ENCODE peak calls at places on chromosomes 3 and 15, in seven cellular contexts. I is tibial artery, C is astrocyte, B is pancreas, W is A549, R is HCT116, A is AG04450. K is an unnamed sample.

GRCh38 chr15:54659668-54660067 is 537.1 kb downstream of the RSL24D1 start:
- DNase-seq in B (no peak), W (no peak), R (no peak), A (no peak), C (no peak), I (no peak), K (no peak)

GRCh38 chr3:122929576-122930365 is 97.8 kb downstream of the SEMA5B start:
- DNase-seq in C (no peak), W (no peak), I (no peak), R (no peak), B (no peak), A (no peak), K (no peak)

GRCh38 chr3:120678331-120678845 is 3.7 kb downstream of the HGD start:
- DNase-seq in I (peak; percentile 21), R (no peak), W (peak; percentile 74), C (peak; percentile 71), B (peak; percentile 39), A (peak; percentile 45), K (no peak)

GRCh38 chr15:55823191-55823670 is 80.3 kb upstream of the PRTG start:
- DNase-seq in A (peak; percentile 33), I (no peak), R (no peak), W (no peak), B (no peak), C (peak; percentile 96), K (no peak)

GRCh38 chr15:41923424-41923999 is 29.7 kb upstream of the SPTBN5 start:
- DNase-seq in B (no peak), I (no peak), R (no peak), C (peak; percentile 40), W (no peak), A (no peak), K (no peak)

GRCh38 chr15:51576911-51577500 is 45.6 kb downstream of the DMXL2 start:
- DNase-seq in A (no peak), I (peak; percentile 30), W (no peak), R (no peak), C (peak; percentile 14), B (no peak), K (no peak)

GRCh38 chr3:13770390-13771169 is 109.3 kb downstream of the WNT7A start:
- DNase-seq in I (no peak), R (no peak), W (no peak), A (no peak), B (no peak), C (no peak), K (no peak)

GRCh38 chr3:142886021-142886420 is 2.9 kb downstream of the PCOLCE2 start:
- DNase-seq in I (no peak), C (no peak), W (no peak), B (no peak), R (no peak), A (no peak), K (no peak)

GRCh38 chr15:84725001-84725491 is 9.1 kb upstream of the SEC11A start:
- DNase-seq in I (peak; percentile 50), R (no peak), W (no peak), C (peak; percentile 70), A (no peak), B (no peak), K (peak; percentile 50)

GRCh38 chr3:117661636-117662095 is 952.1 kb downstream of the TUSC7 start:
- DNase-seq in C (peak; percentile 77), B (no peak), W (no peak), R (no peak), A (peak; percentile 20), I (no peak), K (no peak)

GRCh38 chr15:100686021-100686724 is 83.8 kb downstream of the ASB7 start:
- DNase-seq in B (no peak), C (no peak), W (no peak), A (no peak), R (no peak), I (peak; percentile 56), K (no peak)

GRCh38 chr3:195809796-195810454 is 1.8 kb downstream of the MUC4 start:
- DNase-seq in R (no peak), B (no peak), W (no peak), C (peak; percentile 16), A (no peak), I (no peak), K (no peak)

GRCh38 chr3:142275856-142276255 is 50.5 kb upstream of the GK5 start:
- DNase-seq in R (no peak), A (peak; percentile 50), B (no peak), W (no peak), I (no peak), C (peak; percentile 96), K (no peak)

GRCh38 chr3:26718295-26718694 is 95.7 kb downstream of the LRRC3B start:
- DNase-seq in W (no peak), A (no peak), B (no peak), R (no peak), I (no peak), C (no peak), K (no peak)

GRCh38 chr3:30421261-30421660 is 185.1 kb upstream of the TGFBR2 start:
- DNase-seq in A (peak; percentile 27), C (peak; percentile 45), B (no peak), W (no peak), R (no peak), I (no peak), K (no peak)

GRCh38 chr15:38112406-38112805 is 140.2 kb upstream of the SPRED1 start:
- DNase-seq in I (no peak), B (no peak), R (no peak), A (no peak), C (no peak), W (no peak), K (no peak)

GRCh38 chr3:182979103-182979697 is 1.1 kb downstream of the DCUN1D1 start:
- DNase-seq in C (peak; percentile 6), A (no peak), B (no peak), I (no peak), R (no peak), W (no peak), K (peak; percentile 46)

GRCh38 chr3:64684715-64685261 is 3.0 kb downstream of the ADAMTS9 start:
- DNase-seq in W (no peak), R (no peak), I (peak; percentile 45), C (peak; percentile 10), A (no peak), B (peak; percentile 41), K (no peak)

GRCh38 chr3:150091626-150092025 is 120.9 kb upstream of the PFN2 start:
- DNase-seq in A (no peak), I (no peak), C (no peak), R (no peak), B (no peak), W (no peak), K (no peak)

GRCh38 chr3:42476225-42477160 is 25.9 kb upstream of the VIPR1 start:
- DNase-seq in A (no peak), I (peak; percentile 49), B (no peak), R (no peak), W (no peak), C (no peak), K (no peak)

GRCh38 chr3:113838631-113839209 is at the start of gene GRAMD1C:
- DNase-seq in A (peak; percentile 74), I (peak; percentile 76), B (peak; percentile 93), W (peak; percentile 75), R (peak; percentile 82), C (peak; percentile 74), K (peak; percentile 93)

GRCh38 chr15:38080651-38081271 is 146.3 kb downstream of the TMCO5A start:
- DNase-seq in W (no peak), A (no peak), R (no peak), B (no peak), C (no peak), I (no peak), K (no peak)

GRCh38 chr3:143084856-143085731 is 34.5 kb upstream of the CHST2 start:
- DNase-seq in C (peak; percentile 34), R (no peak), A (no peak), I (no peak), W (no peak), B (no peak), K (no peak)

GRCh38 chr15:57680021-57680420 is 26.5 kb upstream of the POLR2M start:
- DNase-seq in B (no peak), W (no peak), R (no peak), C (peak; percentile 69), A (no peak), I (no peak), K (no peak)

GRCh38 chr15:63487076-63487757 is 17.2 kb upstream of the USP3 start:
- DNase-seq in W (peak; percentile 96), R (peak; percentile 67), B (peak; percentile 96), C (peak; percentile 27), I (peak; percentile 91), A (no peak), K (peak; percentile 85)

GRCh38 chr3:159139326-159139725 is 337.5 kb downstream of the MFSD1 start:
- DNase-seq in W (no peak), R (no peak), A (no peak), B (no peak), I (no peak), C (no peak), K (no peak)

GRCh38 chr3:23055733-23056376 is 147.3 kb upstream of the UBE2E2 start:
- DNase-seq in A (peak; percentile 15), C (peak; percentile 94), I (no peak), B (no peak), R (no peak), W (no peak), K (peak; percentile 73)

GRCh38 chr3:51686512-51687215 is 15.6 kb downstream of the TEX264 start:
- DNase-seq in I (peak; percentile 38), R (no peak), C (peak; percentile 16), W (no peak), A (no peak), B (no peak), K (peak; percentile 82)

GRCh38 chr15:20351448-20351961 is 190.1 kb downstream of the GOLGA6L6 start:
- DNase-seq in A (no peak), W (no peak), I (no peak), B (peak; percentile 89), C (no peak), R (no peak), K (peak; percentile 5)
- H3K9me3 ChIP-seq in A (peaks cover 94% of the 10 kb centered on the region), W (peaks cover 33% of the 10 kb centered on the region), I (peaks cover 12% of the 10 kb centered on the region), B (no peaks in the 10 kb centered on the region), C (peaks cover 67% of the 10 kb centered on the region), R (peaks cover 86% of the 10 kb centered on the region), K (no peaks in the 10 kb centered on the region)

DNA sequence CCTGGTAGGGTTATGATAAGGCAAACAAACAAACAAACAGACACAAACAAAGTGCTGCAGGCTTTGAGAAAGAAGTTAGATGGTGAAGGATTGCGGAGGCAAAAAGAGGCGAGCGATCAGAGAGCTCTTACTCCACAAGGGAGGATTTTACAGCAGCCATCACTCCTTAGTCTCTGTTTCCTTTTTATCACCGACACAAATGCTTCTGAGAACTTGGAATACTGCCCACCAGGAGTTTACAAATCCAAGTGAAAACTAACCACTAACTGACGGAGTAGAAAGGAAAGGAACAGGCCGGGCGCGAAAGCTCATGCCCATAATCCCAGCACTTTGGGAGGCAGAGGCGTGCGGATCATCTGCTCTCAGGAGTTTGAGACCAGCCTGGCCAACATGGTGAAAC is 35.6 kb upstream of the GPR160 start:
- DNase-seq in W (no peak), I (no peak), B (no peak), A (no peak), R (no peak), C (no peak), K (no peak)
- H3K4me3 ChIP-seq in W (no peak overlapping the region), I (no peak overlapping the region), B (no peak overlapping the region), A (no peak overlapping the region), R (no peak overlapping the region), C (no peak overlapping the region), K (no peak overlapping the region)

GRCh38 chr3:1805331-1805730 is 293.3 kb upstream of the CNTN4 start:
- DNase-seq in A (no peak), R (no peak), C (no peak), I (no peak), B (no peak), W (no peak), K (no peak)

GRCh38 chr3:1808590-1808989 is 290.1 kb upstream of the CNTN4 start:
- DNase-seq in B (no peak), A (no peak), W (no peak), R (no peak), I (no peak), C (no peak), K (no peak)
- H3K9me3 ChIP-seq in B (no peaks in the 10 kb centered on the region), A (peaks cover 22% of the 10 kb centered on the region), W (peaks cover 4% of the 10 kb centered on the region), R (peaks cover 9% of the 10 kb centered on the region), I (peaks cover 5% of the 10 kb centered on the region), C (peaks cover 5% of the 10 kb centered on the region), K (no peaks in the 10 kb centered on the region)

GRCh38 chr3:191350389-191351090 is 20.2 kb upstream of the UTS2B start:
- DNase-seq in I (no peak), W (no peak), R (no peak), B (no peak), A (no peak), C (no peak), K (no peak)
- H3K4me3 ChIP-seq in I (peak overlapping the region; percentile 22), W (no peak overlapping the region), R (no peak overlapping the region), B (no peak overlapping the region), A (peak overlapping the region; percentile 5), C (peak overlapping the region; percentile 21), K (no peak overlapping the region)

K was measured in MM.1S.